ENCODE peak calls at places on chromosome 3, in five cellular contexts. One of them, this sample, is unnamed.

GRCh38 chr3:18295171-18295920 is 129.8 kb downstream of the SATB1 start:
- DNase-seq in dorsolateral prefrontal cortex: no peak
- DNase-seq in fibroblast of villous mesenchyme: no peak
- DNase-seq in foreskin fibroblast: peak
- DNase-seq in OCI-LY7: peak
- DNase-seq in this sample: no peak

GRCh38 chr3:110814170-110815007 is 257.2 kb upstream of the NECTIN3 start:
- DNase-seq in dorsolateral prefrontal cortex: no peak
- DNase-seq in fibroblast of villous mesenchyme: peak
- DNase-seq in foreskin fibroblast: peak
- DNase-seq in OCI-LY7: no peak
- DNase-seq in this sample: peak

GRCh38 chr3:127124135-127124534 is 68.8 kb upstream of the PRR23E start:
- DNase-seq in dorsolateral prefrontal cortex: no peak
- DNase-seq in fibroblast of villous mesenchyme: peak
- DNase-seq in foreskin fibroblast: peak
- DNase-seq in OCI-LY7: no peak
- DNase-seq in this sample: no peak

GRCh38 chr3:148955544-148956346 is 35.6 kb upstream of the GYG1 start:
- DNase-seq in dorsolateral prefrontal cortex: no peak
- DNase-seq in fibroblast of villous mesenchyme: peak
- DNase-seq in foreskin fibroblast: peak
- DNase-seq in OCI-LY7: peak
- DNase-seq in this sample: peak

GRCh38 chr3:187955076-187955952 is 198.6 kb upstream of the LPP start:
- DNase-seq in dorsolateral prefrontal cortex: no peak
- DNase-seq in fibroblast of villous mesenchyme: peak
- DNase-seq in foreskin fibroblast: peak
- DNase-seq in OCI-LY7: no peak
- DNase-seq in this sample: no peak

GRCh38 chr3:109818081-109818480 is 480.7 kb upstream of the DPPA4 start:
- DNase-seq in dorsolateral prefrontal cortex: no peak
- DNase-seq in fibroblast of villous mesenchyme: no peak
- DNase-seq in foreskin fibroblast: no peak
- DNase-seq in OCI-LY7: no peak
- DNase-seq in this sample: no peak

GRCh38 chr3:119322523-119323400 is 28.6 kb downstream of the ARHGAP31 start:
- DNase-seq in dorsolateral prefrontal cortex: peak
- DNase-seq in fibroblast of villous mesenchyme: peak
- DNase-seq in foreskin fibroblast: peak
- DNase-seq in OCI-LY7: peak
- DNase-seq in this sample: peak

GRCh38 chr3:67518196-67518595 is 136.2 kb downstream of the SUCLG2 start:
- DNase-seq in dorsolateral prefrontal cortex: no peak
- DNase-seq in fibroblast of villous mesenchyme: no peak
- DNase-seq in foreskin fibroblast: no peak
- DNase-seq in OCI-LY7: no peak
- DNase-seq in this sample: no peak

GRCh38 chr3:128999104-128999503 is 2.0 kb upstream of the EFCC1 start:
- DNase-seq in dorsolateral prefrontal cortex: no peak
- DNase-seq in fibroblast of villous mesenchyme: no peak
- DNase-seq in foreskin fibroblast: no peak
- DNase-seq in OCI-LY7: no peak
- DNase-seq in this sample: peak

GRCh38 chr3:186722457-186722856 is 5.3 kb downstream of the KNG1 start:
- DNase-seq in dorsolateral prefrontal cortex: no peak
- DNase-seq in fibroblast of villous mesenchyme: peak
- DNase-seq in foreskin fibroblast: peak
- DNase-seq in OCI-LY7: no peak
- DNase-seq in this sample: no peak

GRCh38 chr3:8817486-8817885 is 48.1 kb upstream of the OXTR start:
- DNase-seq in dorsolateral prefrontal cortex: no peak
- DNase-seq in fibroblast of villous mesenchyme: peak
- DNase-seq in foreskin fibroblast: peak
- DNase-seq in OCI-LY7: no peak
- DNase-seq in this sample: no peak

GRCh38 chr3:126051234-126051633 is 32.7 kb downstream of the SLC41A3 start:
- DNase-seq in dorsolateral prefrontal cortex: no peak
- DNase-seq in fibroblast of villous mesenchyme: no peak
- DNase-seq in foreskin fibroblast: no peak
- DNase-seq in OCI-LY7: no peak
- DNase-seq in this sample: no peak

GRCh38 chr3:178584722-178585121 is 48.5 kb downstream of the KCNMB2 start:
- DNase-seq in dorsolateral prefrontal cortex: no peak
- DNase-seq in fibroblast of villous mesenchyme: no peak
- DNase-seq in foreskin fibroblast: no peak
- DNase-seq in OCI-LY7: no peak
- DNase-seq in this sample: no peak

GRCh38 chr3:111548756-111549155 is 6.8 kb downstream of the CD96 start:
- DNase-seq in dorsolateral prefrontal cortex: no peak
- DNase-seq in fibroblast of villous mesenchyme: no peak
- DNase-seq in foreskin fibroblast: no peak
- DNase-seq in OCI-LY7: no peak
- DNase-seq in this sample: no peak

GRCh38 chr3:37531071-37531720 is 330.5 kb upstream of the CTDSPL start:
- DNase-seq in dorsolateral prefrontal cortex: no peak
- DNase-seq in fibroblast of villous mesenchyme: no peak
- DNase-seq in foreskin fibroblast: no peak
- DNase-seq in OCI-LY7: no peak
- DNase-seq in this sample: no peak

GRCh38 chr3:152556731-152557254 is 278.1 kb upstream of the P2RY1 start:
- DNase-seq in dorsolateral prefrontal cortex: no peak
- DNase-seq in fibroblast of villous mesenchyme: peak
- DNase-seq in foreskin fibroblast: peak
- DNase-seq in OCI-LY7: no peak
- DNase-seq in this sample: no peak

GRCh38 chr3:122773856-122774535 is 19.6 kb downstream of the HSPBAP1 start:
- DNase-seq in dorsolateral prefrontal cortex: no peak
- DNase-seq in fibroblast of villous mesenchyme: no peak
- DNase-seq in foreskin fibroblast: no peak
- DNase-seq in OCI-LY7: peak
- DNase-seq in this sample: no peak

GRCh38 chr3:127757979-127758378 is 64.3 kb downstream of the MGLL start:
- DNase-seq in dorsolateral prefrontal cortex: no peak
- DNase-seq in fibroblast of villous mesenchyme: no peak
- DNase-seq in foreskin fibroblast: no peak
- DNase-seq in OCI-LY7: no peak
- DNase-seq in this sample: no peak

GRCh38 chr3:127263586-127264231 is 24.1 kb downstream of the PRR20G start:
- DNase-seq in dorsolateral prefrontal cortex: no peak
- DNase-seq in fibroblast of villous mesenchyme: no peak
- DNase-seq in foreskin fibroblast: no peak
- DNase-seq in OCI-LY7: no peak
- DNase-seq in this sample: no peak

GRCh38 chr3:142857056-142857455 is 31.8 kb downstream of the PCOLCE2 start:
- DNase-seq in dorsolateral prefrontal cortex: peak
- DNase-seq in fibroblast of villous mesenchyme: no peak
- DNase-seq in foreskin fibroblast: peak
- DNase-seq in OCI-LY7: peak
- DNase-seq in this sample: no peak

GRCh38 chr3:97960561-97961275 is 11.5 kb downstream of the RIOX2 start:
- DNase-seq in dorsolateral prefrontal cortex: no peak
- DNase-seq in fibroblast of villous mesenchyme: no peak
- DNase-seq in foreskin fibroblast: peak
- DNase-seq in OCI-LY7: no peak
- DNase-seq in this sample: no peak

GRCh38 chr3:172749201-172749965 is 1.1 kb upstream of the ECT2 start:
- DNase-seq in dorsolateral prefrontal cortex: no peak
- DNase-seq in fibroblast of villous mesenchyme: peak
- DNase-seq in foreskin fibroblast: peak
- DNase-seq in OCI-LY7: no peak
- DNase-seq in this sample: no peak

GRCh38 chr3:97009427-97010019 is 195.1 kb downstream of the EPHA6 start:
- DNase-seq in dorsolateral prefrontal cortex: no peak
- DNase-seq in fibroblast of villous mesenchyme: no peak
- DNase-seq in foreskin fibroblast: no peak
- DNase-seq in OCI-LY7: no peak
- DNase-seq in this sample: no peak

DNA sequence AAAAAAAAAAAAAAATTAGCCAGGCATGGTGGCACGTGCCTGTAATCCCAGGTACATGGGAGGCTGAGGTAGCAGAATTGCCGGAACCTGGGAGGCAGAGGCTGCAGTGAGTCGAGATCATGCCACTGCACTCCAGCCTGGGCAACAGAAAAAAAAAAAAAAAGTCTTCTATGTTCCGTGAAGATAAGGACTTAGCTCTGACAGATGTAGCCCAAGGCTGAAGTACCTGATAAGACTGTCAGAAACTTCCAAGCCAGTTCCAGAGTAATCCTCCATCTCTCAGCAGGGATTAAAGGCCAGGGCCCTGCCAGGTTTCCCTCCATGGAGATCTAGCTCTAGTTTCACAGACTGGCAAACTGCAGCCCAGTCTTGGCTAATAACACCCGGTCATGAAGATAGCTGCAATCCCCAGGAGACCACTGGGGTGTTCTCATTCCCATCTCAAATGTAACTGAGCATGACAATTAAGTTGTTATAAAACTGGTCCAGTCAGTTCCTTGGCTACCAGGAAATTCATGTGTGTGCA is 8.5 kb downstream of the CDCP1 start:
- DNase-seq in dorsolateral prefrontal cortex: no peak
- DNase-seq in fibroblast of villous mesenchyme: peak
- DNase-seq in foreskin fibroblast: no peak
- DNase-seq in OCI-LY7: no peak
- DNase-seq in this sample: no peak
- TF ChIP-seq CTCF in dorsolateral prefrontal cortex: no peak
- TF ChIP-seq CTCF in fibroblast of villous mesenchyme: no peak
- TF ChIP-seq CTCF in foreskin fibroblast: no peak
- TF ChIP-seq CTCF in OCI-LY7: no peak
- TF ChIP-seq CTCF in this sample: peak

GRCh38 chr3:194006102-194006501 is 129.8 kb upstream of the HES1 start:
- DNase-seq in dorsolateral prefrontal cortex: no peak
- DNase-seq in fibroblast of villous mesenchyme: peak
- DNase-seq in foreskin fibroblast: no peak
- DNase-seq in OCI-LY7: no peak
- DNase-seq in this sample: no peak
- TF ChIP-seq CTCF in dorsolateral prefrontal cortex: no peak
- TF ChIP-seq CTCF in fibroblast of villous mesenchyme: no peak
- TF ChIP-seq CTCF in foreskin fibroblast: no peak
- TF ChIP-seq CTCF in OCI-LY7: peak
- TF ChIP-seq CTCF in this sample: no peak

GRCh38 chr3:9852528-9852927 is 8.7 kb upstream of the RPUSD3 start:
- DNase-seq in dorsolateral prefrontal cortex: no peak
- DNase-seq in fibroblast of villous mesenchyme: no peak
- DNase-seq in foreskin fibroblast: no peak
- DNase-seq in OCI-LY7: no peak
- DNase-seq in this sample: no peak
- TF ChIP-seq CTCF in dorsolateral prefrontal cortex: no peak
- TF ChIP-seq CTCF in fibroblast of villous mesenchyme: no peak
- TF ChIP-seq CTCF in foreskin fibroblast: no peak
- TF ChIP-seq CTCF in OCI-LY7: no peak
- TF ChIP-seq CTCF in this sample: no peak

GRCh38 chr3:39811561-39811960 is 2.2 kb downstream of the MYRIP start:
- DNase-seq in dorsolateral prefrontal cortex: no peak
- DNase-seq in fibroblast of villous mesenchyme: no peak
- DNase-seq in foreskin fibroblast: no peak
- DNase-seq in OCI-LY7: no peak
- DNase-seq in this sample: no peak

GRCh38 chr3:39814007-39814406 is 4.6 kb downstream of the MYRIP start:
- DNase-seq in dorsolateral prefrontal cortex: no peak
- DNase-seq in fibroblast of villous mesenchyme: no peak
- DNase-seq in foreskin fibroblast: peak
- DNase-seq in OCI-LY7: no peak
- DNase-seq in this sample: no peak

GRCh38 chr3:39809995-39810595 is 686 bp downstream of the MYRIP start:
- DNase-seq in dorsolateral prefrontal cortex: peak
- DNase-seq in fibroblast of villous mesenchyme: no peak
- DNase-seq in foreskin fibroblast: peak
- DNase-seq in OCI-LY7: no peak
- DNase-seq in this sample: no peak

GRCh38 chr3:39810647-39811161 is 1.3 kb downstream of the MYRIP start:
- DNase-seq in dorsolateral prefrontal cortex: no peak
- DNase-seq in fibroblast of villous mesenchyme: no peak
- DNase-seq in foreskin fibroblast: peak
- DNase-seq in OCI-LY7: no peak
- DNase-seq in this sample: no peak

DNA sequence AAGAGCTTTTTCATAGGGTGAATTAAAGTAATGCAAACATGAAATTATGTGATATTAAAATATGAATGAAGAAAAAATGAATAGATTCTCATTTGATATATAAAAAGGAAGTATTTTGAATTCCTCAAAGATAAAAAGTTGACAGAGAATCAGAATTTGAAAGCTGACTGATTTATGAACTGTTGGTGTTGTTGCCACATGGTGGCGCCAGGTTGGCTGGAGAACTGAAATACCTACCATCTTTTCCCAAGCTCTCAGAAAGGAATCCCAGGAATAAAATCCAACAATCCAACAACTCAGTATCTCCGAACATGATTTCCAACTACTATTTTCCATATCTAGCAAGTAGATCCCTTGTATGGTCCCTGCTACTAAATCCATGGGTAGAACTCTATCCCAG is 3.1 kb downstream of the MYRIP start:
- DNase-seq in dorsolateral prefrontal cortex: no peak
- DNase-seq in fibroblast of villous mesenchyme: no peak
- DNase-seq in foreskin fibroblast: peak
- DNase-seq in OCI-LY7: no peak
- DNase-seq in this sample: no peak
- TF ChIP-seq CTCF in dorsolateral prefrontal cortex: peak
- TF ChIP-seq CTCF in fibroblast of villous mesenchyme: peak
- TF ChIP-seq CTCF in foreskin fibroblast: no peak
- TF ChIP-seq CTCF in OCI-LY7: peak
- TF ChIP-seq CTCF in this sample: peak

DNA sequence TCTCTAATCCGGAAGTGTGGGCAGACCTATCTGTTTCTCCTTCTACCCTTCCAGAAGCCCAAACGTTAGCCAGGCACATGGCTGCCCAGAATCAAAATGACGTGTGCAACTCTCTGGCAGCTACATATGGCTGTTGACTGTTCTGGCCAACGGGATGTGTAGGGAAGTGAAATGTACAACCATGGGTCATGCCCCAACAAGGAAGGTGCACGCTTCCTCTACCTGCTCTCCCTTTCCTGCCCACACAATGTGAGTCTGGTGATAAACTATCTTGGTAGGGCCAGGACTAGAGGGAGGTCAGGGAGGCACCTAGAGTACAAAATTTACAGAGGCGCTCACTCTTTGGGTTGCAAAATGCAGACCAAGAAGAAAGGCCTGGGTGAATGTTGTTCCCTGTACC is 495.9 kb upstream of the PROK2 start:
- DNase-seq in dorsolateral prefrontal cortex: no peak
- DNase-seq in fibroblast of villous mesenchyme: no peak
- DNase-seq in foreskin fibroblast: no peak
- DNase-seq in OCI-LY7: no peak
- DNase-seq in this sample: no peak
- TF ChIP-seq CTCF in dorsolateral prefrontal cortex: no peak
- TF ChIP-seq CTCF in fibroblast of villous mesenchyme: no peak
- TF ChIP-seq CTCF in foreskin fibroblast: no peak
- TF ChIP-seq CTCF in OCI-LY7: no peak
- TF ChIP-seq CTCF in this sample: no peak

GRCh38 chr3:10008588-10009344 is 17.5 kb upstream of the FANCD2 start:
- DNase-seq in dorsolateral prefrontal cortex: peak
- DNase-seq in fibroblast of villous mesenchyme: peak
- DNase-seq in foreskin fibroblast: peak
- DNase-seq in OCI-LY7: peak
- DNase-seq in this sample: peak
- TF ChIP-seq CTCF in dorsolateral prefrontal cortex: no peak
- TF ChIP-seq CTCF in fibroblast of villous mesenchyme: no peak
- TF ChIP-seq CTCF in foreskin fibroblast: no peak
- TF ChIP-seq CTCF in OCI-LY7: no peak
- TF ChIP-seq CTCF in this sample: no peak

This sample was measured in neural crest cell.